ENCODE peak calls at places on chromosome 12, in six cellular contexts. One of them, this sample, is unnamed. For H3K4me1, the result is how much of the 10 kb centered on the place peaks cover.

GRCh38 chr12:104281636-104282035 is 21.9 kb upstream of the EID3 start:
- DNase-seq in CD8-positive, alpha-beta T cell: no peak
- DNase-seq in astrocyte: peak
- DNase-seq in tibial artery: no peak
- DNase-seq in PC-3: peak
- DNase-seq in CD4-positive, alpha-beta memory T cell: no peak
- DNase-seq in this sample: no peak

GRCh38 chr12:70154960-70155589 is 88.2 kb upstream of the CNOT2 start:
- DNase-seq in CD8-positive, alpha-beta T cell: no peak
- DNase-seq in astrocyte: no peak
- DNase-seq in tibial artery: no peak
- DNase-seq in PC-3: peak
- DNase-seq in CD4-positive, alpha-beta memory T cell: no peak
- DNase-seq in this sample: no peak

GRCh38 chr12:39440781-39441180 is 2.1 kb downstream of the KIF21A start:
- DNase-seq in CD8-positive, alpha-beta T cell: no peak
- DNase-seq in astrocyte: no peak
- DNase-seq in tibial artery: no peak
- DNase-seq in PC-3: no peak
- DNase-seq in CD4-positive, alpha-beta memory T cell: no peak
- DNase-seq in this sample: no peak

GRCh38 chr12:95102916-95103671 is 29.7 kb upstream of the NR2C1 start:
- DNase-seq in CD8-positive, alpha-beta T cell: no peak
- DNase-seq in astrocyte: peak
- DNase-seq in tibial artery: no peak
- DNase-seq in PC-3: peak
- DNase-seq in CD4-positive, alpha-beta memory T cell: peak
- DNase-seq in this sample: no peak

GRCh38 chr12:93776581-93777018 is 99.4 kb downstream of the CRADD start:
- DNase-seq in CD8-positive, alpha-beta T cell: no peak
- DNase-seq in astrocyte: peak
- DNase-seq in tibial artery: no peak
- DNase-seq in PC-3: no peak
- DNase-seq in CD4-positive, alpha-beta memory T cell: no peak
- DNase-seq in this sample: no peak

GRCh38 chr12:22518067-22518719 is 26.1 kb downstream of the C2CD5 start:
- DNase-seq in CD8-positive, alpha-beta T cell: no peak
- DNase-seq in astrocyte: peak
- DNase-seq in tibial artery: no peak
- DNase-seq in PC-3: peak
- DNase-seq in CD4-positive, alpha-beta memory T cell: no peak
- DNase-seq in this sample: no peak

GRCh38 chr12:130877333-130877732 is 5.5 kb downstream of the RAN start:
- DNase-seq in CD8-positive, alpha-beta T cell: no peak
- DNase-seq in astrocyte: no peak
- DNase-seq in tibial artery: no peak
- DNase-seq in PC-3: no peak
- DNase-seq in CD4-positive, alpha-beta memory T cell: no peak
- DNase-seq in this sample: no peak

GRCh38 chr12:92065018-92065499 is 80.6 kb downstream of the BTG1 start:
- DNase-seq in CD8-positive, alpha-beta T cell: no peak
- DNase-seq in astrocyte: peak
- DNase-seq in tibial artery: no peak
- DNase-seq in PC-3: no peak
- DNase-seq in CD4-positive, alpha-beta memory T cell: peak
- DNase-seq in this sample: no peak

GRCh38 chr12:7647071-7647470 is 18.6 kb downstream of the APOBEC1 start:
- DNase-seq in CD8-positive, alpha-beta T cell: no peak
- DNase-seq in astrocyte: no peak
- DNase-seq in tibial artery: no peak
- DNase-seq in PC-3: no peak
- DNase-seq in CD4-positive, alpha-beta memory T cell: no peak
- DNase-seq in this sample: no peak

GRCh38 chr12:47383942-47384341 is 304.2 kb upstream of the AMIGO2 start:
- DNase-seq in CD8-positive, alpha-beta T cell: no peak
- DNase-seq in astrocyte: peak
- DNase-seq in tibial artery: no peak
- DNase-seq in PC-3: peak
- DNase-seq in CD4-positive, alpha-beta memory T cell: no peak
- DNase-seq in this sample: no peak

GRCh38 chr12:80412343-80412953 is 31.6 kb upstream of the PTPRQ start:
- DNase-seq in CD8-positive, alpha-beta T cell: no peak
- DNase-seq in astrocyte: peak
- DNase-seq in tibial artery: no peak
- DNase-seq in PC-3: peak
- DNase-seq in CD4-positive, alpha-beta memory T cell: no peak
- DNase-seq in this sample: no peak

GRCh38 chr12:42208574-42208973 is 29.5 kb downstream of the YAF2 start:
- DNase-seq in CD8-positive, alpha-beta T cell: no peak
- DNase-seq in astrocyte: no peak
- DNase-seq in tibial artery: no peak
- DNase-seq in PC-3: no peak
- DNase-seq in CD4-positive, alpha-beta memory T cell: no peak
- DNase-seq in this sample: no peak

GRCh38 chr12:88579572-88579940 is 715 bp downstream of the KITLG start:
- DNase-seq in CD8-positive, alpha-beta T cell: no peak
- DNase-seq in astrocyte: no peak
- DNase-seq in tibial artery: peak
- DNase-seq in PC-3: peak
- DNase-seq in CD4-positive, alpha-beta memory T cell: no peak
- DNase-seq in this sample: peak

GRCh38 chr12:25187781-25188180 is 7.2 kb downstream of the DNAI7 start:
- DNase-seq in CD8-positive, alpha-beta T cell: no peak
- DNase-seq in astrocyte: peak
- DNase-seq in tibial artery: no peak
- DNase-seq in PC-3: peak
- DNase-seq in CD4-positive, alpha-beta memory T cell: no peak
- DNase-seq in this sample: no peak

GRCh38 chr12:6201199-6201608 is 1.0 kb downstream of the CD9 start:
- DNase-seq in CD8-positive, alpha-beta T cell: no peak
- DNase-seq in astrocyte: no peak
- DNase-seq in tibial artery: no peak
- DNase-seq in PC-3: peak
- DNase-seq in CD4-positive, alpha-beta memory T cell: no peak
- DNase-seq in this sample: peak

GRCh38 chr12:57340104-57340503 is 89.1 kb upstream of the STAC3 start:
- DNase-seq in CD8-positive, alpha-beta T cell: no peak
- DNase-seq in astrocyte: peak
- DNase-seq in tibial artery: peak
- DNase-seq in PC-3: no peak
- DNase-seq in CD4-positive, alpha-beta memory T cell: no peak
- DNase-seq in this sample: peak

GRCh38 chr12:41336041-41336552 is 148.0 kb downstream of the PDZRN4 start:
- DNase-seq in CD8-positive, alpha-beta T cell: no peak
- DNase-seq in astrocyte: no peak
- DNase-seq in tibial artery: no peak
- DNase-seq in PC-3: no peak
- DNase-seq in CD4-positive, alpha-beta memory T cell: no peak
- DNase-seq in this sample: no peak

GRCh38 chr12:30999011-30999410 is 72.5 kb downstream of the TSPAN11 start:
- DNase-seq in CD8-positive, alpha-beta T cell: no peak
- DNase-seq in astrocyte: no peak
- DNase-seq in tibial artery: no peak
- DNase-seq in PC-3: no peak
- DNase-seq in CD4-positive, alpha-beta memory T cell: no peak
- DNase-seq in this sample: peak

GRCh38 chr12:15601210-15601800 is 187.9 kb downstream of the EPS8 start:
- DNase-seq in CD8-positive, alpha-beta T cell: no peak
- DNase-seq in astrocyte: peak
- DNase-seq in tibial artery: no peak
- DNase-seq in PC-3: peak
- DNase-seq in CD4-positive, alpha-beta memory T cell: no peak
- DNase-seq in this sample: no peak

GRCh38 chr12:128190614-128191013 is 76.4 kb upstream of the TMEM132C start:
- DNase-seq in CD8-positive, alpha-beta T cell: no peak
- DNase-seq in astrocyte: no peak
- DNase-seq in tibial artery: no peak
- DNase-seq in PC-3: peak
- DNase-seq in CD4-positive, alpha-beta memory T cell: no peak
- DNase-seq in this sample: no peak

GRCh38 chr12:85639834-85640233 is 196.4 kb downstream of the RASSF9 start:
- DNase-seq in CD8-positive, alpha-beta T cell: no peak
- DNase-seq in astrocyte: no peak
- DNase-seq in tibial artery: no peak
- DNase-seq in PC-3: peak
- DNase-seq in CD4-positive, alpha-beta memory T cell: no peak
- DNase-seq in this sample: no peak

GRCh38 chr12:98653866-98654493 is 8.9 kb downstream of the APAF1 start:
- DNase-seq in CD8-positive, alpha-beta T cell: no peak
- DNase-seq in astrocyte: peak
- DNase-seq in tibial artery: no peak
- DNase-seq in PC-3: peak
- DNase-seq in CD4-positive, alpha-beta memory T cell: no peak
- DNase-seq in this sample: no peak

GRCh38 chr12:108637222-108637621 is 3.5 kb upstream of the SELPLG start:
- DNase-seq in CD8-positive, alpha-beta T cell: no peak
- DNase-seq in astrocyte: no peak
- DNase-seq in tibial artery: peak
- DNase-seq in PC-3: no peak
- DNase-seq in CD4-positive, alpha-beta memory T cell: no peak
- DNase-seq in this sample: no peak
- H3K4me1 ChIP-seq in CD8-positive, alpha-beta T cell: under half
- H3K4me1 ChIP-seq in astrocyte: under half
- H3K4me1 ChIP-seq in tibial artery: under half
- H3K4me1 ChIP-seq in PC-3: under half
- H3K4me1 ChIP-seq in CD4-positive, alpha-beta memory T cell: under half
- H3K4me1 ChIP-seq in this sample: under half

GRCh38 chr12:806116-806805 is 53.9 kb downstream of the WNK1 start:
- DNase-seq in CD8-positive, alpha-beta T cell: no peak
- DNase-seq in astrocyte: peak
- DNase-seq in tibial artery: no peak
- DNase-seq in PC-3: no peak
- DNase-seq in CD4-positive, alpha-beta memory T cell: no peak
- DNase-seq in this sample: no peak

GRCh38 chr12:807041-807717 is 54.8 kb downstream of the WNK1 start:
- DNase-seq in CD8-positive, alpha-beta T cell: no peak
- DNase-seq in astrocyte: no peak
- DNase-seq in tibial artery: no peak
- DNase-seq in PC-3: no peak
- DNase-seq in CD4-positive, alpha-beta memory T cell: peak
- DNase-seq in this sample: no peak

GRCh38 chr12:805022-805632 is 52.7 kb downstream of the WNK1 start:
- DNase-seq in CD8-positive, alpha-beta T cell: no peak
- DNase-seq in astrocyte: no peak
- DNase-seq in tibial artery: no peak
- DNase-seq in PC-3: no peak
- DNase-seq in CD4-positive, alpha-beta memory T cell: no peak
- DNase-seq in this sample: no peak

DNA sequence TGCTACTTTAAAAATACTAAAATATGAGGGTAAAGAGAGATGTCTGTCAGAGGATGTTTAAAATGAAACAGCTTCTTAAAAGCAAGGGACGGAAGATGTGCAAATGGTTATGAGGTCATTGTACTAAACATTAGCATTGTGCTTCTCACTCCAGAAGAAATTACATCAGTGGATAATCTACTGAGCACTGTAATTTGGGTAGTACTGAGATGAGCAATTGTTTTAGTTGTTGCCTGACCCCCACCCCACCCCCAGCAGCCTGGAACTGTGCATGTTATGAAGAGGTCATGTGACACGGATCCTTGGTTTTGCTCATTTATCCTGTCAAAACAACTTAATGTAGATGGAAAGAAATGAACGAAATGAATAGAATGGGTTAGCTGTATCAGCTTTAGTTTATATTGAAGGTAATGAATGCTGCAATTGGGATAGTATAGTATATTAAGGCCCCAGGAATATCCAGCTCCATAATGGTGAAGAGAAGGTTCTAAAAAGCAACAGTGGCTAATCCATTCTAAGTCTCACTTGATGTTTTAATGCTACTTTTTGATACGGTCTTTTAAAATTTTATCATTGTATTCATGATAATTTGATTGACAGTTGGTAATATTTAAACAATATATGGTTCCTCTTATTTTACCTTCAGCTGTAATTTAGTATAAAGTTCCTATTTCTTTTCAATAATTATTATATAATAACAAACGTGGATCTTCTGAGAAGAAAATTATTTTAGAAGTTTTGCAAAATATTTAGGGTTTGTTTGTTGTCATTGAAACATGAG is 58.4 kb downstream of the WNK1 start:
- DNase-seq in CD8-positive, alpha-beta T cell: no peak
- DNase-seq in astrocyte: peak
- DNase-seq in tibial artery: no peak
- DNase-seq in PC-3: no peak
- DNase-seq in CD4-positive, alpha-beta memory T cell: no peak
- DNase-seq in this sample: no peak
- H3K4me1 ChIP-seq in CD8-positive, alpha-beta T cell: under half
- H3K4me1 ChIP-seq in astrocyte: under half
- H3K4me1 ChIP-seq in tibial artery: under half
- H3K4me1 ChIP-seq in PC-3: under half
- H3K4me1 ChIP-seq in CD4-positive, alpha-beta memory T cell: half or more
- H3K4me1 ChIP-seq in this sample: under half

GRCh38 chr12:96237035-96237434 is 42.9 kb downstream of the ELK3 start:
- DNase-seq in CD8-positive, alpha-beta T cell: no peak
- DNase-seq in astrocyte: peak
- DNase-seq in tibial artery: no peak
- DNase-seq in PC-3: no peak
- DNase-seq in CD4-positive, alpha-beta memory T cell: no peak
- DNase-seq in this sample: no peak

GRCh38 chr12:96237465-96238077 is 43.4 kb downstream of the ELK3 start:
- DNase-seq in CD8-positive, alpha-beta T cell: peak
- DNase-seq in astrocyte: peak
- DNase-seq in tibial artery: peak
- DNase-seq in PC-3: peak
- DNase-seq in CD4-positive, alpha-beta memory T cell: peak
- DNase-seq in this sample: peak

GRCh38 chr12:96234591-96235496 is 40.7 kb downstream of the ELK3 start:
- DNase-seq in CD8-positive, alpha-beta T cell: no peak
- DNase-seq in astrocyte: no peak
- DNase-seq in tibial artery: no peak
- DNase-seq in PC-3: no peak
- DNase-seq in CD4-positive, alpha-beta memory T cell: no peak
- DNase-seq in this sample: no peak

GRCh38 chr12:96235497-96235826 is 41.3 kb downstream of the ELK3 start:
- DNase-seq in CD8-positive, alpha-beta T cell: no peak
- DNase-seq in astrocyte: no peak
- DNase-seq in tibial artery: no peak
- DNase-seq in PC-3: no peak
- DNase-seq in CD4-positive, alpha-beta memory T cell: no peak
- DNase-seq in this sample: no peak

GRCh38 chr12:96236221-96236822 is 42.1 kb downstream of the ELK3 start:
- DNase-seq in CD8-positive, alpha-beta T cell: no peak
- DNase-seq in astrocyte: peak
- DNase-seq in tibial artery: peak
- DNase-seq in PC-3: no peak
- DNase-seq in CD4-positive, alpha-beta memory T cell: peak
- DNase-seq in this sample: no peak
- H3K4me1 ChIP-seq in CD8-positive, alpha-beta T cell: under half
- H3K4me1 ChIP-seq in astrocyte: half or more
- H3K4me1 ChIP-seq in tibial artery: under half
- H3K4me1 ChIP-seq in PC-3: under half
- H3K4me1 ChIP-seq in CD4-positive, alpha-beta memory T cell: half or more
- H3K4me1 ChIP-seq in this sample: under half

GRCh38 chr12:67276469-67276868 is 7.3 kb downstream of the CAND1 start:
- DNase-seq in CD8-positive, alpha-beta T cell: no peak
- DNase-seq in astrocyte: peak
- DNase-seq in tibial artery: no peak
- DNase-seq in PC-3: no peak
- DNase-seq in CD4-positive, alpha-beta memory T cell: no peak
- DNase-seq in this sample: no peak
- H3K4me1 ChIP-seq in CD8-positive, alpha-beta T cell: half or more
- H3K4me1 ChIP-seq in astrocyte: under half
- H3K4me1 ChIP-seq in tibial artery: under half
- H3K4me1 ChIP-seq in PC-3: under half
- H3K4me1 ChIP-seq in CD4-positive, alpha-beta memory T cell: half or more
- H3K4me1 ChIP-seq in this sample: under half

GRCh38 chr12:50925342-50925651 is 27.0 kb upstream of the HIGD1C start:
- DNase-seq in CD8-positive, alpha-beta T cell: peak
- DNase-seq in astrocyte: no peak
- DNase-seq in tibial artery: peak
- DNase-seq in PC-3: no peak
- DNase-seq in CD4-positive, alpha-beta memory T cell: no peak
- DNase-seq in this sample: no peak
- H3K4me1 ChIP-seq in CD8-positive, alpha-beta T cell: under half
- H3K4me1 ChIP-seq in astrocyte: under half
- H3K4me1 ChIP-seq in tibial artery: under half
- H3K4me1 ChIP-seq in PC-3: under half
- H3K4me1 ChIP-seq in CD4-positive, alpha-beta memory T cell: under half
- H3K4me1 ChIP-seq in this sample: under half

This sample was measured in aorta.